ENCODE peak calls at places on chromosome 20, in eight cellular contexts. N is heart left ventricle, T is HCT116, D is tibial nerve, B is trophoblast cell, U is psoas muscle, O is HepG2, E is uterus. Z is an unnamed sample.

GRCh38 chr20:3995067-3995748 is 20.1 kb downstream of the RNF24 start:
- DNase-seq in T (no peak), E (no peak), D (no peak), U (no peak), N (no peak), O (no peak), B (peak; percentile 47), Z (no peak)

GRCh38 chr20:1964659-1965405 is 29.0 kb downstream of the PDYN start:
- DNase-seq in E (no peak), T (no peak), O (no peak), D (no peak), B (no peak), U (no peak), N (no peak), Z (no peak)

GRCh38 chr20:56776345-56776744 is 147.2 kb downstream of the TFAP2C start:
- DNase-seq in O (no peak), E (no peak), U (no peak), B (no peak), T (no peak), N (no peak), D (no peak), Z (no peak)

GRCh38 chr20:63402178-63402859 is 41.2 kb upstream of the CHRNA4 start:
- DNase-seq in B (no peak), U (no peak), N (no peak), O (no peak), T (no peak), E (no peak), D (no peak), Z (no peak)

GRCh38 chr20:44089987-44090674 is 96.9 kb downstream of the JPH2 start:
- DNase-seq in D (no peak), O (peak; percentile 25), E (no peak), B (no peak), N (no peak), T (peak; percentile 61), U (no peak), Z (peak; percentile 93)

GRCh38 chr20:36579996-36580545 is 6.7 kb downstream of the TGIF2 start:
- DNase-seq in U (no peak), E (peak; percentile 77), T (no peak), D (no peak), O (no peak), B (no peak), N (no peak), Z (no peak)

GRCh38 chr20:38143238-38143645 is 21.8 kb downstream of the TGM2 start:
- DNase-seq in N (no peak), T (no peak), E (no peak), D (no peak), U (no peak), B (peak; percentile 73), O (peak; percentile 99), Z (no peak)

GRCh38 chr20:1322511-1323245 is 6.3 kb downstream of the SDCBP2 start:
- DNase-seq in O (no peak), E (peak; percentile 83), D (no peak), N (no peak), U (no peak), T (no peak), B (no peak), Z (no peak)

GRCh38 chr20:4905195-4905594 is 96.1 kb downstream of the SLC23A2 start:
- DNase-seq in O (no peak), D (no peak), N (no peak), U (no peak), E (no peak), T (no peak), B (no peak), Z (no peak)

GRCh38 chr20:18259730-18260129 is 28.6 kb upstream of the ZNF133 start:
- DNase-seq in N (no peak), D (no peak), E (no peak), O (no peak), T (no peak), B (no peak), U (no peak), Z (no peak)

GRCh38 chr20:6651561-6651960 is 115.9 kb upstream of the BMP2 start:
- DNase-seq in O (no peak), E (no peak), D (no peak), B (no peak), N (no peak), T (no peak), U (no peak), Z (no peak)

GRCh38 chr20:18284805-18285533 is 3.4 kb upstream of the ZNF133 start:
- DNase-seq in E (no peak), U (no peak), T (no peak), D (no peak), O (no peak), B (no peak), N (no peak), Z (no peak)

GRCh38 chr20:10610266-10610665 is 63.5 kb downstream of the JAG1 start:
- DNase-seq in O (no peak), B (no peak), U (no peak), T (no peak), E (no peak), N (peak; percentile 52), D (no peak), Z (no peak)

GRCh38 chr20:37925265-37926165 is 22.6 kb downstream of the VSTM2L start:
- DNase-seq in B (no peak), N (no peak), O (no peak), D (no peak), U (no peak), T (no peak), E (no peak), Z (no peak)

GRCh38 chr20:37711001-37711400 is 17.2 kb downstream of the CTNNBL1 start:
- DNase-seq in T (no peak), E (no peak), B (peak; percentile 92), D (no peak), N (no peak), U (no peak), O (no peak), Z (no peak)

GRCh38 chr20:36645998-36646397 is at the start of gene SLA2:
- DNase-seq in B (no peak), T (no peak), N (no peak), D (no peak), E (no peak), U (no peak), O (no peak), Z (peak; percentile 40)

GRCh38 chr20:56805966-56806365 is 176.9 kb downstream of the TFAP2C start:
- DNase-seq in O (no peak), U (no peak), D (no peak), N (no peak), T (no peak), B (no peak), E (no peak), Z (no peak)

GRCh38 chr20:36461600-36462439 is 79.5 kb upstream of the MYL9 start:
- DNase-seq in N (peak; percentile 83), B (peak; percentile 47), O (no peak), T (no peak), U (peak; percentile 79), D (peak; percentile 32), E (peak; percentile 61), Z (peak; percentile 79)

GRCh38 chr20:53569606-53570307 is 23.9 kb downstream of the ZNF217 start:
- DNase-seq in E (no peak), N (no peak), O (no peak), B (no peak), T (no peak), D (no peak), U (no peak), Z (no peak)
- H3K36me3 ChIP-seq in E (no peaks in the 10 kb centered on the region), N (peaks cover 100% of the 10 kb centered on the region), O (peaks cover 48% of the 10 kb centered on the region), B (peaks cover 51% of the 10 kb centered on the region), T (peaks cover 22% of the 10 kb centered on the region), D (peaks cover 4% of the 10 kb centered on the region), U (no peaks in the 10 kb centered on the region), Z (peaks cover 74% of the 10 kb centered on the region)

GRCh38 chr20:23551786-23552185 is 16.5 kb downstream of the CST9L start:
- DNase-seq in U (no peak), E (no peak), B (no peak), N (no peak), O (no peak), T (no peak), D (no peak), Z (no peak)

GRCh38 chr20:23547613-23548012 is 20.7 kb downstream of the CST9L start:
- DNase-seq in O (no peak), U (no peak), N (no peak), T (no peak), D (no peak), E (no peak), B (no peak), Z (no peak)

GRCh38 chr20:23551383-23551782 is 16.9 kb downstream of the CST9L start:
- DNase-seq in D (no peak), U (no peak), T (no peak), B (no peak), E (no peak), N (no peak), O (no peak), Z (no peak)

GRCh38 chr20:23548408-23548807 is 19.9 kb downstream of the CST9L start:
- DNase-seq in O (no peak), E (no peak), B (no peak), T (no peak), U (no peak), N (no peak), D (no peak), Z (no peak)

GRCh38 chr20:23550227-23550626 is 18.1 kb downstream of the CST9L start:
- DNase-seq in N (no peak), T (no peak), E (no peak), U (no peak), B (no peak), O (no peak), D (no peak), Z (no peak)
- H3K36me3 ChIP-seq in N (no peaks in the 10 kb centered on the region), T (no peaks in the 10 kb centered on the region), E (no peaks in the 10 kb centered on the region), U (no peaks in the 10 kb centered on the region), B (no peaks in the 10 kb centered on the region), O (no peaks in the 10 kb centered on the region), D (no peaks in the 10 kb centered on the region), Z (no peaks in the 10 kb centered on the region)

DNA sequence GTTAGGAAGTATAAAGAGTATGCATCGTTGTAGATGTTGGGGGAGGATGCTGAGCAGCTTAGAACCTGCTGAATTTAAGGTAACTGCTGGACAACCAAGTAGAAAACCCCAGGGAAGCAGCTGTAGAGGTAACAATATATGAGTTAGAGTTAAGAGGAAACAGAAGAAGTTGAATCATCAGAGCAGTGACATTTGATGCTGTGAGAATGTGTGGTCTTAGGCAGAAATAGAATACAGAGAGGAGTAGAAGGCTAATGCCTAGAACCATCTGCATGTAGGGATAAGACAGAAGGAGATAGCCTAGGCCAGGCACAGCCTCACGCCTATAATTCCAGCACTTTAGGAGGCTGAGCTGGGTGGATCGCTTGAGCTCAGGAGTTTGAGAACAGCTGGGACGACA is 22.6 kb upstream of the DYNLRB1 start:
- DNase-seq in B (no peak), U (no peak), T (no peak), E (no peak), O (no peak), D (no peak), N (no peak), Z (no peak)
- H3K36me3 ChIP-seq in B (peaks cover 30% of the 10 kb centered on the region), U (peaks cover 3% of the 10 kb centered on the region), T (peaks cover 47% of the 10 kb centered on the region), E (no peaks in the 10 kb centered on the region), O (peaks cover 14% of the 10 kb centered on the region), D (no peaks in the 10 kb centered on the region), N (peaks cover 93% of the 10 kb centered on the region), Z (peaks cover 96% of the 10 kb centered on the region)

DNA sequence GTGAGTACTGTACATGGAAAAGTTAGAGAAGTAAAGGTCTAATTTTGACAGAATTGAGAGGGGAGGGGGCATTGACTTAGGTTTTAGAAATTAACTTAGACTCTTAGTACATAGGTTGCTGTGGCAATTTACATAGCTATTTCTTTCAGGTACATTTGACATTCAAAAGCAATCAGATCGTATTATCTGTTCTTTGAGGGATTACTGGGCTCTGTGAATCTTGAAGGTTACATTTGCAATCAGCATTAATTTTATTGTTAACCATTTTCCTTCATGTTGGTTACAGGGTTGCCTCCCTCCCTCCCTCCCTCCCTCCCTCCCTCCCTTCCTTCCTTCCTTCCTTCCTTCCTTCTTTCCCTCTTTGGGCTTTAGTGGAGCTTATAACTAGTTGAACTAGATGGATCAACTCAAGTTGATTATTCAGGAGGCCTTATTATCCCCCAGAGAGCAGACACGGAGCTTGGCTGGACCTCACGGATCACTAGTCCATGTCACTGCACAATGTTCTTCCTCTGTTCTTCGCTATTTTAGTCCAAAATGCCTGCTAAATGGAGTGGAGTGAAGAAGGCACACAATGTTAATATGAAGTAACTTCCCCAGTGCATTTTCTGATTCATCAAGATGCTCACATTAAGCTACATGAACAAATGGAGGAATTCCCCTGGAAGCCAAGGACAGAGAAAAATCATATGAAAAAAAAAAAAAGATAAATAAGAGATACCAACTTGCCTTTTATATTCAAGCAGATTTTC is 87.8 kb downstream of the PLCB4 start:
- DNase-seq in B (no peak), D (no peak), E (no peak), U (no peak), O (no peak), T (no peak), N (no peak), Z (no peak)
- H3K36me3 ChIP-seq in B (no peaks in the 10 kb centered on the region), D (no peaks in the 10 kb centered on the region), E (no peaks in the 10 kb centered on the region), U (no peaks in the 10 kb centered on the region), O (no peaks in the 10 kb centered on the region), T (no peaks in the 10 kb centered on the region), N (no peaks in the 10 kb centered on the region), Z (no peaks in the 10 kb centered on the region)